ENCODE peak calls at places on chromosomes 3 and 15, in five cellular contexts. K is endodermal cell, S is sigmoid colon, Y is cardiac fibroblast, I is BE2C. B is an unnamed sample.

GRCh38 chr15:42137461-42138261 is 18.8 kb downstream of the PLA2G4F start:
- DNase-seq in K (peak; percentile 62), S (peak; percentile 28), Y (peak; percentile 68), I (no peak), B (peak; percentile 39)

GRCh38 chr3:150135321-150135721 is 164.6 kb upstream of the PFN2 start:
- DNase-seq in K (no peak), S (no peak), Y (no peak), I (no peak), B (peak; percentile 29)

GRCh38 chr15:100671858-100672543 is 69.6 kb downstream of the ASB7 start:
- DNase-seq in K (peak; percentile 76), S (no peak), Y (peak; percentile 62), I (peak; percentile 53), B (no peak)

GRCh38 chr3:44061961-44062360 is 179.7 kb upstream of the TOPAZ1 start:
- DNase-seq in K (peak; percentile 62), S (no peak), Y (no peak), I (no peak), B (no peak)

GRCh38 chr15:58438956-58439355 is 7.2 kb downstream of the LIPC start:
- DNase-seq in K (peak; percentile 68), S (no peak), Y (peak; percentile 72), I (peak; percentile 60), B (no peak)

GRCh38 chr3:154842546-154842945 is 237.6 kb upstream of the MME start:
- DNase-seq in K (no peak), S (no peak), Y (peak; percentile 17), I (no peak), B (peak; percentile 13)

GRCh38 chr15:46091860-46092450 is 457.1 kb downstream of the SQOR start:
- DNase-seq in K (peak; percentile 77), S (no peak), Y (peak; percentile 10), I (peak; percentile 70), B (no peak)

GRCh38 chr3:58173029-58173669 is 37.6 kb downstream of the DNASE1L3 start:
- DNase-seq in K (peak; percentile 64), S (no peak), Y (no peak), I (no peak), B (no peak)

GRCh38 chr15:69475769-69476358 is 23.2 kb downstream of the RPLP1 start:
- DNase-seq in K (peak; percentile 94), S (peak; percentile 85), Y (peak; percentile 82), I (peak; percentile 78), B (peak; percentile 61)

GRCh38 chr15:43204016-43204901 is 16.6 kb downstream of the EPB42 start:
- DNase-seq in K (peak; percentile 86), S (no peak), Y (peak; percentile 62), I (peak; percentile 62), B (peak; percentile 38)

GRCh38 chr15:25385986-25386385 is 52.8 kb downstream of the UBE3A start:
- DNase-seq in K (no peak), S (no peak), Y (no peak), I (no peak), B (no peak)

GRCh38 chr3:149330609-149331008 is 2.8 kb downstream of the TM4SF18 start:
- DNase-seq in K (no peak), S (no peak), Y (no peak), I (peak; percentile 21), B (no peak)

GRCh38 chr15:41417418-41417811 is 520 bp downstream of the RTF1 start:
- DNase-seq in K (no peak), S (peak; percentile 71), Y (peak; percentile 31), I (peak; percentile 46), B (no peak)

GRCh38 chr15:90037961-90038633 is 37.0 kb downstream of the ZNF710 start:
- DNase-seq in K (peak; percentile 41), S (peak; percentile 58), Y (peak; percentile 49), I (no peak), B (no peak)

GRCh38 chr3:14467723-14468620 is 65.6 kb downstream of the SLC6A6 start:
- DNase-seq in K (peak; percentile 78), S (no peak), Y (peak; percentile 54), I (peak; percentile 37), B (no peak)

GRCh38 chr3:188595890-188596376 is 442.0 kb downstream of the LPP start:
- DNase-seq in K (no peak), S (no peak), Y (peak; percentile 52), I (no peak), B (peak; percentile 66)

GRCh38 chr15:90683371-90683770 is 33.8 kb upstream of the BLM start:
- DNase-seq in K (no peak), S (no peak), Y (no peak), I (no peak), B (no peak)

GRCh38 chr15:35696767-35697231 is 150.8 kb upstream of the DPH6 start:
- DNase-seq in K (peak; percentile 58), S (no peak), Y (peak; percentile 80), I (no peak), B (peak; percentile 33)

GRCh38 chr15:35695002-35695401 is 149.0 kb upstream of the DPH6 start:
- DNase-seq in K (no peak), S (no peak), Y (no peak), I (no peak), B (no peak)

GRCh38 chr15:35698331-35698730 is 152.4 kb upstream of the DPH6 start:
- DNase-seq in K (no peak), S (no peak), Y (no peak), I (no peak), B (no peak)

GRCh38 chr15:35698978-35699377 is 153.0 kb upstream of the DPH6 start:
- DNase-seq in K (no peak), S (no peak), Y (no peak), I (no peak), B (no peak)

GRCh38 chr15:35697549-35698299 is 151.8 kb upstream of the DPH6 start:
- DNase-seq in K (peak; percentile 58), S (no peak), Y (peak; percentile 84), I (no peak), B (no peak)
- TF ChIP-seq CTCF in K (peak; percentile 47), S (no peak), Y (no peak), I (peak; percentile 42), B (peak; percentile 8)

GRCh38 chr3:143529018-143529478 is 319.2 kb downstream of the SLC9A9 start:
- DNase-seq in K (no peak), S (no peak), Y (peak; percentile 83), I (no peak), B (no peak)
- H3K4me3 ChIP-seq in K (no peak overlapping the region), S (no peak overlapping the region), Y (no peak overlapping the region), I (no peak overlapping the region), B (no peak overlapping the region)

DNA sequence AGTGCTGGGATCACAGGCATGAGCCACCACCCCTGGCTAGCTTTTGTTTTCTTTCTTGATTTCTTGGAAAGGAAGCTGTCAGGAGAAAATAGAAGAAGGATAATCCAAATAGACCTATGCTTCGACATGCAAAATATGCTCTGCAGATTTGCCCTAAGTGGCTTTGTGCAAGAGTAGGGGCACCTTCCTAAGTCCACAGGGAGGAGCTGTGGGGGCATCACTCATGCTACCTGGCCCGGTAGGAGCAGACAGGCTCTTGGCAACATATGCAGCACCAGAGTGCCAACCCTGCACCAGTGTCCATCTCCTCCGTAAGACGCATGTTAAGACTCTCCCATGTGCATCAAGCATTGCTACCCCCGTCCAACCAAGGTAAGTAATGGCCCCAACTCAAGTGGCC is 190.7 kb upstream of the UBE2E1 start:
- DNase-seq in K (peak; percentile 30), S (no peak), Y (no peak), I (no peak), B (no peak)
- TF ChIP-seq CTCF in K (no peak), S (no peak), Y (no peak), I (no peak), B (no peak)

GRCh38 chr3:38651153-38651789 is 1.8 kb upstream of the SCN5A start:
- DNase-seq in K (peak; percentile 93), S (peak; percentile 77), Y (peak; percentile 62), I (peak; percentile 60), B (peak; percentile 15)
- H3K4me3 ChIP-seq in K (no peak overlapping the region), S (no peak overlapping the region), Y (no peak overlapping the region), I (no peak overlapping the region), B (no peak overlapping the region)

GRCh38 chr3:168472811-168473210 is 377.1 kb upstream of the GOLIM4 start:
- DNase-seq in K (no peak), S (no peak), Y (no peak), I (no peak), B (no peak)

GRCh38 chr3:168461793-168462192 is 366.1 kb upstream of the GOLIM4 start:
- DNase-seq in K (no peak), S (no peak), Y (no peak), I (no peak), B (no peak)

GRCh38 chr3:168467085-168467714 is 371.5 kb upstream of the GOLIM4 start:
- DNase-seq in K (peak; percentile 59), S (no peak), Y (peak; percentile 56), I (no peak), B (peak; percentile 24)
- TF ChIP-seq CTCF in K (peak; percentile 72), S (no peak), Y (peak; percentile 26), I (no peak), B (peak; percentile 56)